ENCODE peak calls at places on chromosomes 3 and 15, in ten cellular contexts. C is mesenchymal stem cell, Y is upper lobe of right lung, W is psoas muscle, O is lower lobe of right lung, P is aorta, A is ovary, M is A673, J is fibroblast of lung, I is right atrium auricular region. S is an unnamed sample. For H3K27me3, the result is how much of the 10 kb centered on the place peaks cover.

GRCh38 chr3:87320748-87321634 is 44.6 kb upstream of the POU1F1 start:
- DNase-seq in C (no peak), Y (no peak), W (no peak), O (no peak), P (no peak), A (no peak), M (peak), J (no peak), I (no peak), S (no peak)

GRCh38 chr3:34364345-34364744 is 565.9 kb downstream of the PDCD6IP start:
- DNase-seq in C (no peak), Y (no peak), W (no peak), O (no peak), P (no peak), A (no peak), M (peak), J (no peak), I (no peak), S (no peak)

GRCh38 chr3:52277071-52277964 is 1.1 kb downstream of the WDR82 start:
- DNase-seq in C (peak), Y (peak), W (peak), O (peak), P (peak), A (peak), M (peak), J (peak), I (peak), S (peak)

GRCh38 chr15:32888221-32888761 is 170.5 kb downstream of the GREM1 start:
- DNase-seq in C (no peak), Y (no peak), W (no peak), O (no peak), P (no peak), A (no peak), M (no peak), J (no peak), I (no peak), S (no peak)

GRCh38 chr3:41630017-41630416 is 331.9 kb downstream of the ULK4 start:
- DNase-seq in C (no peak), Y (no peak), W (no peak), O (no peak), P (no peak), A (no peak), M (no peak), J (no peak), I (no peak), S (no peak)

GRCh38 chr3:52065264-52065756 is 8.9 kb upstream of the DUSP7 start:
- DNase-seq in C (no peak), Y (peak), W (no peak), O (peak), P (no peak), A (no peak), M (no peak), J (no peak), I (no peak), S (no peak)

GRCh38 chr3:69649120-69649519 is 90.1 kb upstream of the MITF start:
- DNase-seq in C (no peak), Y (no peak), W (no peak), O (no peak), P (no peak), A (no peak), M (no peak), J (peak), I (no peak), S (no peak)

GRCh38 chr3:48406443-48407431 is 23.1 kb downstream of the PLXNB1 start:
- DNase-seq in C (no peak), Y (no peak), W (no peak), O (peak), P (peak), A (no peak), M (no peak), J (no peak), I (no peak), S (peak)

GRCh38 chr3:143536817-143537535 is 311.3 kb downstream of the SLC9A9 start:
- DNase-seq in C (no peak), Y (no peak), W (peak), O (no peak), P (peak), A (no peak), M (no peak), J (peak), I (no peak), S (no peak)

GRCh38 chr3:178048768-178049167 is 487.5 kb upstream of the KCNMB2 start:
- DNase-seq in C (no peak), Y (no peak), W (no peak), O (no peak), P (no peak), A (no peak), M (peak), J (peak), I (no peak), S (no peak)

GRCh38 chr3:193711165-193711485 is 118.1 kb downstream of the OPA1 start:
- DNase-seq in C (no peak), Y (no peak), W (no peak), O (no peak), P (no peak), A (no peak), M (no peak), J (no peak), I (no peak), S (no peak)

GRCh38 chr3:27680517-27681246 is 41.4 kb downstream of the EOMES start:
- DNase-seq in C (no peak), Y (no peak), W (no peak), O (no peak), P (no peak), A (no peak), M (peak), J (no peak), I (no peak), S (no peak)

GRCh38 chr3:71000483-71000882 is 583.0 kb downstream of the FOXP1 start:
- DNase-seq in C (no peak), Y (no peak), W (no peak), O (no peak), P (no peak), A (no peak), M (no peak), J (no peak), I (no peak), S (no peak)

GRCh38 chr3:177528306-177529070 is 331.2 kb upstream of the TBL1XR1 start:
- DNase-seq in C (no peak), Y (no peak), W (no peak), O (no peak), P (no peak), A (no peak), M (no peak), J (no peak), I (no peak), S (no peak)

GRCh38 chr3:154304116-154304786 is 20.0 kb downstream of the DHX36 start:
- DNase-seq in C (no peak), Y (no peak), W (no peak), O (no peak), P (no peak), A (no peak), M (no peak), J (no peak), I (no peak), S (no peak)

GRCh38 chr3:72767927-72768880 is 80.0 kb downstream of the SHQ1 start:
- DNase-seq in C (no peak), Y (no peak), W (no peak), O (no peak), P (no peak), A (no peak), M (no peak), J (no peak), I (no peak), S (no peak)

GRCh38 chr3:42118762-42119361 is 27.7 kb downstream of the TRAK1 start:
- DNase-seq in C (peak), Y (no peak), W (no peak), O (no peak), P (no peak), A (no peak), M (peak), J (peak), I (no peak), S (no peak)

GRCh38 chr3:190941694-190942280 is 79.3 kb upstream of the GMNC start:
- DNase-seq in C (no peak), Y (no peak), W (no peak), O (no peak), P (no peak), A (no peak), M (peak), J (no peak), I (no peak), S (no peak)

GRCh38 chr15:31254431-31255175 is 72.0 kb upstream of the KLF13 start:
- DNase-seq in C (no peak), Y (peak), W (no peak), O (no peak), P (no peak), A (no peak), M (no peak), J (peak), I (no peak), S (no peak)

GRCh38 chr15:76636059-76636458 is 269.1 kb downstream of the SCAPER start:
- DNase-seq in C (peak), Y (no peak), W (no peak), O (no peak), P (no peak), A (no peak), M (no peak), J (no peak), I (no peak), S (no peak)

GRCh38 chr3:175957427-175957826 is 1098.3 kb downstream of the NAALADL2 start:
- DNase-seq in C (no peak), Y (no peak), W (no peak), O (no peak), P (no peak), A (no peak), M (no peak), J (no peak), I (no peak), S (no peak)

GRCh38 chr3:133474251-133474801 is 74.5 kb downstream of the BFSP2 start:
- DNase-seq in C (peak), Y (no peak), W (peak), O (no peak), P (no peak), A (peak), M (no peak), J (peak), I (peak), S (peak)

GRCh38 chr3:159635047-159635641 is 353.5 kb upstream of the IL12A start:
- DNase-seq in C (peak), Y (no peak), W (no peak), O (no peak), P (no peak), A (no peak), M (no peak), J (peak), I (no peak), S (peak)

GRCh38 chr3:38354588-38355344 is 8.2 kb downstream of the XYLB start:
- DNase-seq in C (no peak), Y (no peak), W (no peak), O (no peak), P (peak), A (no peak), M (peak), J (peak), I (no peak), S (no peak)

GRCh38 chr3:188431040-188431439 is 277.1 kb downstream of the LPP start:
- DNase-seq in C (no peak), Y (no peak), W (no peak), O (no peak), P (no peak), A (no peak), M (no peak), J (no peak), I (no peak), S (no peak)

GRCh38 chr3:52533623-52534280 is at the start of gene NT5DC2:
- DNase-seq in C (peak), Y (peak), W (peak), O (no peak), P (peak), A (peak), M (peak), J (peak), I (peak), S (peak)

GRCh38 chr3:31704651-31705179 is 172.0 kb downstream of the STT3B start:
- DNase-seq in C (peak), Y (peak), W (peak), O (peak), P (peak), A (no peak), M (peak), J (peak), I (peak), S (peak)

GRCh38 chr3:74423867-74424266 is 190.6 kb downstream of the CNTN3 start:
- DNase-seq in C (no peak), Y (no peak), W (no peak), O (no peak), P (no peak), A (no peak), M (no peak), J (no peak), I (no peak), S (no peak)

GRCh38 chr3:72818092-72818721 is 30.0 kb downstream of the SHQ1 start:
- DNase-seq in C (peak), Y (no peak), W (no peak), O (no peak), P (no peak), A (no peak), M (peak), J (peak), I (no peak), S (no peak)

GRCh38 chr3:21654662-21655061 is 96.3 kb downstream of the ZNF385D start:
- DNase-seq in C (no peak), Y (no peak), W (no peak), O (no peak), P (no peak), A (no peak), M (no peak), J (peak), I (no peak), S (no peak)

GRCh38 chr3:195573611-195574496 is 9.9 kb downstream of the APOD start:
- DNase-seq in C (no peak), Y (no peak), W (no peak), O (no peak), P (no peak), A (no peak), M (no peak), J (no peak), I (no peak), S (no peak)

GRCh38 chr3:70501596-70501995 is 189.2 kb upstream of the MDFIC2 start:
- DNase-seq in C (no peak), Y (no peak), W (no peak), O (no peak), P (no peak), A (no peak), M (no peak), J (no peak), I (no peak), S (no peak)

GRCh38 chr15:92097473-92098178 is 244.1 kb downstream of the SLCO3A1 start:
- DNase-seq in C (peak), Y (no peak), W (no peak), O (no peak), P (no peak), A (no peak), M (peak), J (peak), I (no peak), S (no peak)

GRCh38 chr3:106473576-106474506 is 605.0 kb upstream of the CBLB start:
- DNase-seq in C (no peak), Y (no peak), W (no peak), O (no peak), P (no peak), A (no peak), M (no peak), J (no peak), I (no peak), S (no peak)

GRCh38 chr15:89822951-89823701 is 8.5 kb upstream of the ANPEP start:
- DNase-seq in C (no peak), Y (peak), W (no peak), O (peak), P (no peak), A (no peak), M (no peak), J (peak), I (no peak), S (no peak)
- H3K27ac ChIP-seq in C (no peak), Y (no peak), W (no peak), O (peak), P (no peak), A (no peak), M (no peak), J (peak), I (no peak), S (no peak)

GRCh38 chr3:1196997-1197396 is 104.2 kb downstream of the CNTN6 start:
- DNase-seq in C (no peak), Y (no peak), W (no peak), O (no peak), P (no peak), A (no peak), M (no peak), J (no peak), I (no peak), S (no peak)
- H3K4me3 ChIP-seq in C (no peak), Y (no peak), W (no peak), O (no peak), P (no peak), A (no peak), M (no peak), J (no peak), I (no peak), S (no peak)

GRCh38 chr3:153096611-153097200 is 65.3 kb upstream of the RAP2B start:
- DNase-seq in C (no peak), Y (no peak), W (no peak), O (no peak), P (no peak), A (no peak), M (no peak), J (no peak), I (no peak), S (no peak)

GRCh38 chr3:153090973-153091372 is 71.1 kb upstream of the RAP2B start:
- DNase-seq in C (no peak), Y (no peak), W (no peak), O (no peak), P (no peak), A (no peak), M (no peak), J (no peak), I (no peak), S (no peak)

GRCh38 chr3:153097213-153097612 is 64.8 kb upstream of the RAP2B start:
- DNase-seq in C (no peak), Y (no peak), W (no peak), O (no peak), P (no peak), A (no peak), M (no peak), J (no peak), I (no peak), S (no peak)

GRCh38 chr3:153093629-153094028 is 68.4 kb upstream of the RAP2B start:
- DNase-seq in C (no peak), Y (no peak), W (no peak), O (no peak), P (no peak), A (no peak), M (no peak), J (no peak), I (no peak), S (no peak)

GRCh38 chr3:153094386-153094785 is 67.6 kb upstream of the RAP2B start:
- DNase-seq in C (no peak), Y (no peak), W (no peak), O (no peak), P (no peak), A (no peak), M (no peak), J (no peak), I (no peak), S (no peak)
- H3K27me3 ChIP-seq in C (under half), Y (under half), W (under half), O (under half), P (under half), A (under half), M (under half), J (under half), I (under half), S (under half)

DNA sequence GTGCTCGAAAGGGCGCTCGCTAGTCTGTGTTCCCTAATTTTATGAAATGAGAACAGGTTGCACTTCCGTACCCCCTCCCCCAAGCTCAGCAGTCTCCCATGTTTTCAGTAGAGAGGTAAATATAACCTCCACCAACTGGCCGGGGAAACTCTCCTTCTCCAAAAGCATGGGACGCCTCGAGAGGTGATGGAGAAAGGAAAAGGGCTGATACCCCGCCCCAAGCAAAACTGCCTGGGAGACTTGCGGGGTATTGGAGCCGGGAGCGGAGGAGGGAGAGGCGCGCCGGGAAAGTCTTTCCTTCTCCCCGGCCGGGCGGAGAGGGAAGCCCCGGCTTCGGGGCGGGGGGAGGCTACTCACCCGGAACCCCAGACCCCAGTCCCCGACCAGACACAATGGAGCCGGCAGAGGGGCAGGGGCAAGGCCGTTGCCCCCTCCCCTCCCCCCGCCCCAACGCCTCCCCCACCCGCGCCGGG is 583 bp downstream of the DCUN1D1 start:
- DNase-seq in C (peak), Y (no peak), W (no peak), O (peak), P (no peak), A (peak), M (peak), J (no peak), I (peak), S (no peak)
- H3K27ac ChIP-seq in C (no peak), Y (peak), W (peak), O (peak), P (no peak), A (peak), M (peak), J (peak), I (peak), S (peak)

S was measured in SJSA1.